ENCODE peak calls at places on chromosomes 3 and 15, in five cellular contexts. V is left cardiac atrium, O is Daoy, G is LHCN-M2, R is mesendoderm. M is an unnamed sample.

GRCh38 chr15:59158701-59159034 is 48.0 kb upstream of the LDHAL6B start:
- DNase-seq in V (no peak), O (no peak), G (no peak), R (no peak), M (no peak)

GRCh38 chr3:77377717-77378116 is 337.8 kb downstream of the ROBO2 start:
- DNase-seq in V (no peak), O (no peak), G (no peak), R (no peak), M (no peak)

GRCh38 chr3:49841126-49841525 is 15.2 kb downstream of the TRAIP start:
- DNase-seq in V (no peak), O (peak), G (no peak), R (peak), M (no peak)

GRCh38 chr3:194711286-194711685 is 25.6 kb downstream of the FAM43A start:
- DNase-seq in V (no peak), O (no peak), G (no peak), R (no peak), M (no peak)

GRCh38 chr3:42123012-42123581 is 31.9 kb downstream of the TRAK1 start:
- DNase-seq in V (no peak), O (peak), G (peak), R (peak), M (no peak)

GRCh38 chr15:41659190-41659589 is 1.0 kb upstream of the MGA start:
- DNase-seq in V (no peak), O (no peak), G (no peak), R (no peak), M (no peak)

GRCh38 chr3:188342991-188343732 is 189.2 kb downstream of the LPP start:
- DNase-seq in V (no peak), O (no peak), G (no peak), R (no peak), M (no peak)

GRCh38 chr3:107208100-107208499 is 169.1 kb upstream of the CCDC54 start:
- DNase-seq in V (no peak), O (peak), G (peak), R (no peak), M (no peak)

GRCh38 chr3:151319613-151320012 is 3.0 kb upstream of the GPR87 start:
- DNase-seq in V (no peak), O (no peak), G (peak), R (no peak), M (no peak)

GRCh38 chr3:113695818-113696645 is at the start of gene USF3:
- DNase-seq in V (peak), O (peak), G (peak), R (peak), M (no peak)

GRCh38 chr15:29424118-29424517 is 154.5 kb upstream of the NSMCE3 start:
- DNase-seq in V (no peak), O (no peak), G (no peak), R (no peak), M (no peak)

GRCh38 chr3:66638717-66639116 is 137.9 kb upstream of the LRIG1 start:
- DNase-seq in V (no peak), O (no peak), G (no peak), R (peak), M (no peak)

GRCh38 chr15:46229263-46229662 is 594.4 kb downstream of the SQOR start:
- DNase-seq in V (no peak), O (no peak), G (no peak), R (no peak), M (no peak)

GRCh38 chr3:51075221-51075775 is 309.8 kb upstream of the MANF start:
- DNase-seq in V (no peak), O (no peak), G (no peak), R (no peak), M (no peak)

GRCh38 chr15:61206767-61207166 is 22.3 kb downstream of the RORA start:
- DNase-seq in V (no peak), O (no peak), G (no peak), R (peak), M (no peak)

M was measured in thoracic aorta.